ENCODE peak calls at places on chromosomes 5 and 9, in four cellular contexts. S, A, N and X are unnamed samples.
A peak's percentile ranks its signal among the peaks of the same experiment; 100 is the strongest.

GRCh38 chr9:116075191-116075590 is 78.4 kb upstream of the PAPPA start:
- DNase-seq in S (no peak), A (no peak), N (no peak), X (no peak)

GRCh38 chr5:6551287-6551954 is 81.4 kb downstream of the NSUN2 start:
- DNase-seq in S (no peak), A (no peak), N (no peak), X (peak; percentile 50)

GRCh38 chr5:54453091-54453490 is 2.4 kb upstream of the HSPB3 start:
- DNase-seq in S (no peak), A (no peak), N (no peak), X (no peak)

GRCh38 chr9:93600504-93600903 is 24.1 kb downstream of the PHF2 start:
- DNase-seq in S (no peak), A (no peak), N (no peak), X (no peak)

GRCh38 chr5:122165574-122166021 is 36.3 kb downstream of the ZNF474 start:
- DNase-seq in S (no peak), A (no peak), N (no peak), X (no peak)

GRCh38 chr9:36739538-36740116 is 166.9 kb downstream of the MELK start:
- DNase-seq in S (no peak), A (peak; percentile 27), N (no peak), X (no peak)

GRCh38 chr9:113421726-113422125 is 11.2 kb downstream of the C9orf43 start:
- DNase-seq in S (no peak), A (no peak), N (no peak), X (no peak)

GRCh38 chr5:10649518-10650410 is 85.9 kb downstream of the ANKRD33B start:
- DNase-seq in S (no peak), A (peak; percentile 68), N (no peak), X (peak; percentile 18)

GRCh38 chr5:82595083-82595482 is 316.9 kb upstream of the RPS23 start:
- DNase-seq in S (no peak), A (no peak), N (no peak), X (no peak)

GRCh38 chr9:113931140-113931539 is 55.0 kb downstream of the ZNF618 start:
- DNase-seq in S (no peak), A (no peak), N (no peak), X (no peak)

GRCh38 chr9:111966851-111967250 is 70.2 kb downstream of the UGCG start:
- DNase-seq in S (no peak), A (no peak), N (no peak), X (no peak)